ENCODE peak calls at places on chromosomes 1 and 21, in seven cellular contexts. Y is stimulated activated CD8-positive, alpha-beta memory T cell treated with anti-CD3 and anti-CD28 coated beads, Interleukin-12 subunit alpha, Interleukin-12 subunit beta, amount 100 ng/mL, for 1 hour; V is thyroid gland; U is GM10248; W is right cardiac atrium; D is RKO; R is GM12892. A is an unnamed sample.

GRCh38 chr1:212107481-212107880 is 71.9 kb downstream of the DTL start:
- DNase-seq in R (no peak), Y (no peak), W (no peak), D (no peak), U (no peak), V (no peak), A (no peak)

GRCh38 chr1:16155537-16156410 is at the start of gene EPHA2:
- DNase-seq in R (no peak), Y (no peak), V (peak; percentile 98), W (peak; percentile 93), D (peak; percentile 94), U (no peak), A (peak; percentile 86)

GRCh38 chr1:185317886-185318310 is 855 bp upstream of the IVNS1ABP start:
- DNase-seq in V (peak; percentile 42), R (peak; percentile 41), W (no peak), U (peak; percentile 62), D (peak; percentile 64), Y (peak; percentile 67), A (peak; percentile 13)

GRCh38 chr1:244113532-244114320 is 62.6 kb downstream of the ZBTB18 start:
- DNase-seq in Y (no peak), R (no peak), D (no peak), V (no peak), U (no peak), W (no peak), A (no peak)

GRCh38 chr1:18922319-18922726 is 20.0 kb upstream of the ALDH4A1 start:
- DNase-seq in U (no peak), D (no peak), V (peak; percentile 78), Y (no peak), W (peak; percentile 89), R (no peak), A (no peak)

GRCh38 chr1:22665752-22666151 is 12.7 kb downstream of the C1QB start:
- DNase-seq in Y (no peak), V (peak; percentile 23), D (no peak), U (no peak), R (no peak), W (no peak), A (peak; percentile 11)

GRCh38 chr1:202005958-202006357 is 4.4 kb upstream of the ELF3 start:
- DNase-seq in D (peak; percentile 46), W (no peak), V (no peak), U (no peak), Y (no peak), R (no peak), A (no peak)

GRCh38 chr1:182293119-182293589 is 98.4 kb downstream of the GLUL start:
- DNase-seq in R (no peak), U (no peak), W (no peak), V (no peak), Y (no peak), D (no peak), A (no peak)

GRCh38 chr1:55747285-55747890 is 532.2 kb upstream of the USP24 start:
- DNase-seq in V (no peak), Y (no peak), U (no peak), R (no peak), W (peak; percentile 18), D (no peak), A (no peak)

GRCh38 chr1:27399251-27399885 is 6.9 kb downstream of the GPR3 start:
- DNase-seq in Y (no peak), V (no peak), D (no peak), U (no peak), W (no peak), R (no peak), A (no peak)

GRCh38 chr1:107110346-107110745 is 30.5 kb upstream of the NTNG1 start:
- DNase-seq in W (no peak), Y (no peak), D (no peak), U (no peak), V (no peak), R (no peak), A (no peak)

GRCh38 chr1:93805027-93805426 is 74.0 kb downstream of the DNTTIP2 start:
- DNase-seq in V (no peak), W (no peak), U (no peak), Y (no peak), R (no peak), D (no peak), A (no peak)

GRCh38 chr1:54812801-54813478 is 11.8 kb upstream of the TTC22 start:
- DNase-seq in V (no peak), U (no peak), R (no peak), Y (no peak), D (no peak), W (no peak), A (no peak)

GRCh38 chr1:27570823-27571222 is 33.1 kb downstream of the AHDC1 start:
- DNase-seq in R (no peak), Y (no peak), W (no peak), U (no peak), V (peak; percentile 60), D (no peak), A (no peak)

GRCh38 chr1:68378296-68379084 is 71.3 kb downstream of the RPE65 start:
- DNase-seq in D (peak; percentile 35), R (no peak), U (no peak), V (no peak), Y (no peak), W (no peak), A (no peak)

GRCh38 chr1:53896673-53897229 is 2.8 kb downstream of the DIO1 start:
- DNase-seq in V (no peak), W (no peak), Y (no peak), R (no peak), U (no peak), D (no peak), A (no peak)

GRCh38 chr1:182601416-182601786 is 2.8 kb downstream of the RGS16 start:
- DNase-seq in U (peak; percentile 78), Y (peak; percentile 61), R (peak; percentile 54), V (peak; percentile 84), D (peak; percentile 85), W (peak; percentile 46), A (peak; percentile 89)

GRCh38 chr21:21019681-21020080 is 21.5 kb downstream of the NCAM2 start:
- DNase-seq in D (no peak), U (no peak), R (no peak), V (no peak), Y (no peak), W (no peak), A (no peak)

GRCh38 chr1:228073870-228074545 is 8.5 kb upstream of the ARF1 start:
- DNase-seq in V (peak; percentile 31), D (peak; percentile 22), U (no peak), R (no peak), Y (no peak), W (peak; percentile 14), A (no peak)

GRCh38 chr1:224828691-224829090 is 100.8 kb upstream of the DNAH14 start:
- DNase-seq in Y (no peak), D (no peak), R (no peak), W (no peak), V (no peak), U (no peak), A (no peak)

GRCh38 chr21:38424333-38424732 is 73.9 kb downstream of the ERG start:
- DNase-seq in R (no peak), W (no peak), Y (no peak), U (no peak), V (no peak), D (no peak), A (no peak)

GRCh38 chr1:224378855-224379631 is 22.4 kb downstream of the CNIH4 start:
- DNase-seq in V (no peak), R (no peak), D (no peak), U (peak; percentile 35), Y (no peak), W (no peak), A (no peak)

GRCh38 chr1:226063362-226064167 is 1.0 kb downstream of the H3-3A start:
- DNase-seq in R (no peak), D (peak; percentile 56), V (peak; percentile 64), U (peak; percentile 38), Y (peak; percentile 17), W (peak; percentile 28), A (peak; percentile 36)

GRCh38 chr1:18256318-18257235 is 149.0 kb downstream of the IGSF21 start:
- DNase-seq in R (peak; percentile 32), W (peak; percentile 41), U (peak; percentile 40), D (peak; percentile 45), V (peak; percentile 47), Y (no peak), A (peak; percentile 27)

A was measured in NCI-H460.